ENCODE peak calls at places on chromosome X, in five cellular contexts. One of them, this sample, is unnamed.

GRCh38 chrX:39777623-39778025 is 320.1 kb downstream of the BCOR start:
- DNase-seq in SK-N-MC: no peak
- DNase-seq in Karpas-422: no peak
- DNase-seq in sigmoid colon: no peak
- DNase-seq in breast epithelium: no peak
- DNase-seq in this sample: no peak

GRCh38 chrX:107135076-107135964 is 16.7 kb upstream of the RBM41 start:
- DNase-seq in SK-N-MC: no peak
- DNase-seq in Karpas-422: no peak
- DNase-seq in sigmoid colon: no peak
- DNase-seq in breast epithelium: no peak
- DNase-seq in this sample: no peak

GRCh38 chrX:44400588-44400987 is 57.1 kb upstream of the EFHC2 start:
- DNase-seq in SK-N-MC: no peak
- DNase-seq in Karpas-422: no peak
- DNase-seq in sigmoid colon: no peak
- DNase-seq in breast epithelium: no peak
- DNase-seq in this sample: no peak

GRCh38 chrX:108732630-108733321 is 3.6 kb downstream of the IRS4 start:
- DNase-seq in SK-N-MC: no peak
- DNase-seq in Karpas-422: no peak
- DNase-seq in sigmoid colon: no peak
- DNase-seq in breast epithelium: no peak
- DNase-seq in this sample: peak; percentile 5

GRCh38 chrX:31593353-31593752 is 521.5 kb upstream of the FTHL17 start:
- DNase-seq in SK-N-MC: no peak
- DNase-seq in Karpas-422: no peak
- DNase-seq in sigmoid colon: no peak
- DNase-seq in breast epithelium: no peak
- DNase-seq in this sample: no peak

GRCh38 chrX:39152106-39152649 is 350.9 kb downstream of the MID1IP1 start:
- DNase-seq in SK-N-MC: no peak
- DNase-seq in Karpas-422: peak; percentile 80
- DNase-seq in sigmoid colon: no peak
- DNase-seq in breast epithelium: no peak
- DNase-seq in this sample: no peak

GRCh38 chrX:37825225-37825842 is 22.0 kb downstream of the DYNLT3 start:
- DNase-seq in SK-N-MC: no peak
- DNase-seq in Karpas-422: peak; percentile 86
- DNase-seq in sigmoid colon: peak; percentile 64
- DNase-seq in breast epithelium: no peak
- DNase-seq in this sample: peak; percentile 34

GRCh38 chrX:148599404-148599803 is 99.0 kb downstream of the AFF2 start:
- DNase-seq in SK-N-MC: no peak
- DNase-seq in Karpas-422: no peak
- DNase-seq in sigmoid colon: no peak
- DNase-seq in breast epithelium: no peak
- DNase-seq in this sample: no peak

GRCh38 chrX:70979136-70979762 is 48.4 kb upstream of the SLC7A3 start:
- DNase-seq in SK-N-MC: no peak
- DNase-seq in Karpas-422: no peak
- DNase-seq in sigmoid colon: no peak
- DNase-seq in breast epithelium: no peak
- DNase-seq in this sample: no peak

GRCh38 chrX:108516184-108516583 is 76.5 kb downstream of the COL4A5 start:
- DNase-seq in SK-N-MC: no peak
- DNase-seq in Karpas-422: no peak
- DNase-seq in sigmoid colon: no peak
- DNase-seq in breast epithelium: no peak
- DNase-seq in this sample: no peak

GRCh38 chrX:71251456-71251973 is 2.4 kb downstream of the ZMYM3 start:
- DNase-seq in SK-N-MC: no peak
- DNase-seq in Karpas-422: no peak
- DNase-seq in sigmoid colon: no peak
- DNase-seq in breast epithelium: no peak
- DNase-seq in this sample: no peak

GRCh38 chrX:17632942-17633341 is 104.4 kb upstream of the SCML1 start:
- DNase-seq in SK-N-MC: no peak
- DNase-seq in Karpas-422: no peak
- DNase-seq in sigmoid colon: no peak
- DNase-seq in breast epithelium: no peak
- DNase-seq in this sample: no peak

GRCh38 chrX:134158821-134159512 is 78.0 kb upstream of the CCDC160 start:
- DNase-seq in SK-N-MC: no peak
- DNase-seq in Karpas-422: no peak
- DNase-seq in sigmoid colon: no peak
- DNase-seq in breast epithelium: no peak
- DNase-seq in this sample: no peak

GRCh38 chrX:70998402-70999027 is 67.6 kb upstream of the SLC7A3 start:
- DNase-seq in SK-N-MC: no peak
- DNase-seq in Karpas-422: peak; percentile 70
- DNase-seq in sigmoid colon: no peak
- DNase-seq in breast epithelium: no peak
- DNase-seq in this sample: no peak

GRCh38 chrX:101483705-101484104 is 1.6 kb upstream of the ARMCX4 start:
- DNase-seq in SK-N-MC: no peak
- DNase-seq in Karpas-422: no peak
- DNase-seq in sigmoid colon: no peak
- DNase-seq in breast epithelium: no peak
- DNase-seq in this sample: no peak

GRCh38 chrX:126985960-126986359 is 166.4 kb downstream of the PRR32 start:
- DNase-seq in SK-N-MC: no peak
- DNase-seq in Karpas-422: no peak
- DNase-seq in sigmoid colon: no peak
- DNase-seq in breast epithelium: no peak
- DNase-seq in this sample: no peak

GRCh38 chrX:121851033-121851432 is 803.6 kb downstream of the GLUD2 start:
- DNase-seq in SK-N-MC: no peak
- DNase-seq in Karpas-422: no peak
- DNase-seq in sigmoid colon: no peak
- DNase-seq in breast epithelium: no peak
- DNase-seq in this sample: no peak

GRCh38 chrX:49247346-49247745 is 12.1 kb downstream of the CCDC22 start:
- DNase-seq in SK-N-MC: no peak
- DNase-seq in Karpas-422: no peak
- DNase-seq in sigmoid colon: no peak
- DNase-seq in breast epithelium: no peak
- DNase-seq in this sample: no peak
- H3K27ac ChIP-seq in SK-N-MC: no peak overlapping the region
- H3K27ac ChIP-seq in Karpas-422: no peak overlapping the region
- H3K27ac ChIP-seq in sigmoid colon: no peak overlapping the region
- H3K27ac ChIP-seq in breast epithelium: no peak overlapping the region
- H3K27ac ChIP-seq in this sample: no peak overlapping the region

GRCh38 chrX:41518841-41519220 is 71.7 kb downstream of the NYX start:
- DNase-seq in SK-N-MC: no peak
- DNase-seq in Karpas-422: no peak
- DNase-seq in sigmoid colon: no peak
- DNase-seq in breast epithelium: no peak
- DNase-seq in this sample: no peak
- H3K27ac ChIP-seq in SK-N-MC: no peak overlapping the region
- H3K27ac ChIP-seq in Karpas-422: no peak overlapping the region
- H3K27ac ChIP-seq in sigmoid colon: no peak overlapping the region
- H3K27ac ChIP-seq in breast epithelium: no peak overlapping the region
- H3K27ac ChIP-seq in this sample: no peak overlapping the region

GRCh38 chrX:116863029-116863428 is 400.3 kb upstream of the CT83 start:
- DNase-seq in SK-N-MC: no peak
- DNase-seq in Karpas-422: no peak
- DNase-seq in sigmoid colon: no peak
- DNase-seq in breast epithelium: no peak
- DNase-seq in this sample: no peak
- H3K27ac ChIP-seq in SK-N-MC: no peak overlapping the region
- H3K27ac ChIP-seq in Karpas-422: no peak overlapping the region
- H3K27ac ChIP-seq in sigmoid colon: no peak overlapping the region
- H3K27ac ChIP-seq in breast epithelium: no peak overlapping the region
- H3K27ac ChIP-seq in this sample: no peak overlapping the region

GRCh38 chrX:14779589-14779988 is 93.3 kb downstream of the FANCB start:
- DNase-seq in SK-N-MC: no peak
- DNase-seq in Karpas-422: no peak
- DNase-seq in sigmoid colon: no peak
- DNase-seq in breast epithelium: no peak
- DNase-seq in this sample: no peak
- H3K27ac ChIP-seq in SK-N-MC: no peak overlapping the region
- H3K27ac ChIP-seq in Karpas-422: no peak overlapping the region
- H3K27ac ChIP-seq in sigmoid colon: no peak overlapping the region
- H3K27ac ChIP-seq in breast epithelium: no peak overlapping the region
- H3K27ac ChIP-seq in this sample: no peak overlapping the region

GRCh38 chrX:10011991-10012390 is 44.8 kb downstream of the CLDN34 start:
- DNase-seq in SK-N-MC: no peak
- DNase-seq in Karpas-422: no peak
- DNase-seq in sigmoid colon: peak; percentile 46
- DNase-seq in breast epithelium: no peak
- DNase-seq in this sample: no peak

GRCh38 chrX:10012776-10013175 is 45.6 kb downstream of the CLDN34 start:
- DNase-seq in SK-N-MC: no peak
- DNase-seq in Karpas-422: no peak
- DNase-seq in sigmoid colon: peak; percentile 46
- DNase-seq in breast epithelium: no peak
- DNase-seq in this sample: no peak

GRCh38 chrX:10008483-10009056 is 41.4 kb downstream of the CLDN34 start:
- DNase-seq in SK-N-MC: no peak
- DNase-seq in Karpas-422: no peak
- DNase-seq in sigmoid colon: no peak
- DNase-seq in breast epithelium: no peak
- DNase-seq in this sample: no peak

GRCh38 chrX:10011261-10011931 is 44.2 kb downstream of the CLDN34 start:
- DNase-seq in SK-N-MC: no peak
- DNase-seq in Karpas-422: no peak
- DNase-seq in sigmoid colon: peak; percentile 36
- DNase-seq in breast epithelium: no peak
- DNase-seq in this sample: no peak

GRCh38 chrX:10010686-10011085 is 43.5 kb downstream of the CLDN34 start:
- DNase-seq in SK-N-MC: no peak
- DNase-seq in Karpas-422: no peak
- DNase-seq in sigmoid colon: no peak
- DNase-seq in breast epithelium: no peak
- DNase-seq in this sample: no peak
- H3K27ac ChIP-seq in SK-N-MC: peak overlapping the region; percentile 88
- H3K27ac ChIP-seq in Karpas-422: no peak overlapping the region
- H3K27ac ChIP-seq in sigmoid colon: peak overlapping the region; percentile 66
- H3K27ac ChIP-seq in breast epithelium: no peak overlapping the region
- H3K27ac ChIP-seq in this sample: no peak overlapping the region

GRCh38 chrX:109990582-109991276 is 12.2 kb upstream of the TMEM164 start:
- DNase-seq in SK-N-MC: no peak
- DNase-seq in Karpas-422: no peak
- DNase-seq in sigmoid colon: no peak
- DNase-seq in breast epithelium: no peak
- DNase-seq in this sample: no peak
- H3K27ac ChIP-seq in SK-N-MC: no peak overlapping the region
- H3K27ac ChIP-seq in Karpas-422: no peak overlapping the region
- H3K27ac ChIP-seq in sigmoid colon: no peak overlapping the region
- H3K27ac ChIP-seq in breast epithelium: no peak overlapping the region
- H3K27ac ChIP-seq in this sample: no peak overlapping the region

GRCh38 chrX:13305091-13305490 is 14.8 kb downstream of the ATXN3L start:
- DNase-seq in SK-N-MC: no peak
- DNase-seq in Karpas-422: no peak
- DNase-seq in sigmoid colon: no peak
- DNase-seq in breast epithelium: no peak
- DNase-seq in this sample: no peak
- H3K27ac ChIP-seq in SK-N-MC: no peak overlapping the region
- H3K27ac ChIP-seq in Karpas-422: no peak overlapping the region
- H3K27ac ChIP-seq in sigmoid colon: no peak overlapping the region
- H3K27ac ChIP-seq in breast epithelium: no peak overlapping the region
- H3K27ac ChIP-seq in this sample: no peak overlapping the region

GRCh38 chrX:48631376-48632090 is 34.2 kb downstream of the WDR13 start:
- DNase-seq in SK-N-MC: peak; percentile 20
- DNase-seq in Karpas-422: peak; percentile 80
- DNase-seq in sigmoid colon: peak; percentile 85
- DNase-seq in breast epithelium: peak; percentile 64
- DNase-seq in this sample: peak; percentile 78
- H3K27ac ChIP-seq in SK-N-MC: no peak overlapping the region
- H3K27ac ChIP-seq in Karpas-422: no peak overlapping the region
- H3K27ac ChIP-seq in sigmoid colon: no peak overlapping the region
- H3K27ac ChIP-seq in breast epithelium: no peak overlapping the region
- H3K27ac ChIP-seq in this sample: no peak overlapping the region

This sample was measured in right cardiac atrium.